ENCODE peak calls at places on chromosomes 11 and 22, in nine cellular contexts. X is heart right ventricle; R is CD4-positive, alpha-beta memory T cell; C is effector memory CD4-positive, alpha-beta T cell; T is body of pancreas; F is transverse colon; V is neural progenitor cell; G is colonic mucosa; N is lower lobe of right lung. I is an unnamed sample. For H3K27me3, the result is how much of the 10 kb centered on the place peaks cover.

GRCh38 chr11:38543951-38544350 is 1945.9 kb upstream of the RAG2 start:
- DNase-seq in X (no peak), N (no peak), C (no peak), F (no peak), G (no peak), R (no peak), V (no peak), T (no peak), I (no peak)

GRCh38 chr11:63911440-63911839 is 5.5 kb downstream of the RCOR2 start:
- DNase-seq in G (no peak), F (no peak), X (no peak), T (no peak), R (no peak), N (no peak), V (peak), C (no peak), I (no peak)

GRCh38 chr22:37062657-37063381 is 11.3 kb downstream of the KCTD17 start:
- DNase-seq in G (no peak), R (no peak), V (no peak), N (no peak), F (no peak), T (no peak), C (no peak), X (no peak), I (no peak)

GRCh38 chr11:76005746-76006145 is 190.7 kb downstream of the UVRAG start:
- DNase-seq in G (no peak), T (no peak), C (no peak), F (no peak), X (no peak), V (no peak), N (no peak), R (no peak), I (no peak)

GRCh38 chr22:43483266-43483665 is 71.5 kb downstream of the MPPED1 start:
- DNase-seq in F (no peak), V (no peak), N (no peak), T (no peak), R (no peak), G (no peak), X (no peak), C (no peak), I (no peak)

GRCh38 chr22:40196628-40197027 is 18.9 kb downstream of the TNRC6B start:
- DNase-seq in N (no peak), G (no peak), V (no peak), C (no peak), X (no peak), F (no peak), R (peak), T (no peak), I (no peak)

GRCh38 chr11:62018978-62019664 is 51.7 kb upstream of the FTH1 start:
- DNase-seq in R (no peak), C (no peak), V (no peak), X (no peak), N (no peak), F (no peak), G (no peak), T (no peak), I (no peak)

GRCh38 chr22:47172771-47173534 is 410.5 kb downstream of the TBC1D22A start:
- DNase-seq in T (no peak), N (peak), G (no peak), C (no peak), X (no peak), F (peak), R (no peak), V (no peak), I (peak)

GRCh38 chr11:70424765-70425164 is 26.4 kb downstream of the CTTN start:
- DNase-seq in T (no peak), R (no peak), N (no peak), X (no peak), G (no peak), C (no peak), V (no peak), F (no peak), I (no peak)

GRCh38 chr22:19905619-19906276 is 35.8 kb upstream of the COMT start:
- DNase-seq in F (no peak), R (no peak), X (no peak), G (no peak), N (no peak), T (no peak), C (no peak), V (no peak), I (no peak)

GRCh38 chr11:131246156-131246555 is 124.3 kb upstream of the NTM start:
- DNase-seq in V (peak), R (no peak), T (no peak), N (no peak), G (no peak), F (no peak), C (no peak), X (no peak), I (no peak)

GRCh38 chr11:67252831-67253239 is 13.4 kb upstream of the GRK2 start:
- DNase-seq in F (no peak), C (no peak), G (no peak), X (peak), N (peak), T (no peak), R (peak), V (peak), I (peak)

GRCh38 chr22:28208036-28208435 is 289.0 kb upstream of the PITPNB start:
- DNase-seq in F (no peak), G (no peak), X (no peak), N (no peak), R (no peak), V (no peak), C (no peak), T (no peak), I (no peak)

GRCh38 chr22:47328550-47329243 is 566.2 kb downstream of the TBC1D22A start:
- DNase-seq in C (no peak), T (no peak), F (no peak), G (no peak), X (peak), V (no peak), N (no peak), R (no peak), I (no peak)

GRCh38 chr11:94545641-94546470 is 2.1 kb downstream of the FUT4 start:
- DNase-seq in C (no peak), G (no peak), V (no peak), T (no peak), F (no peak), N (no peak), R (no peak), X (no peak), I (no peak)

GRCh38 chr11:76627541-76628082 is 42.9 kb downstream of the LRRC32 start:
- DNase-seq in G (no peak), X (no peak), T (no peak), C (no peak), N (no peak), V (no peak), F (no peak), R (no peak), I (no peak)

GRCh38 chr22:43198126-43198525 is 11.2 kb upstream of the TTLL12 start:
- DNase-seq in R (no peak), G (no peak), T (no peak), C (no peak), N (no peak), F (no peak), X (no peak), V (no peak), I (no peak)

GRCh38 chr11:85133636-85134035 is 493.5 kb downstream of the DLG2 start:
- DNase-seq in N (no peak), F (no peak), V (peak), C (no peak), G (no peak), X (no peak), T (no peak), R (no peak), I (no peak)

GRCh38 chr22:37925767-37926166 is 19.7 kb downstream of the MICALL1 start:
- DNase-seq in G (no peak), N (no peak), R (no peak), C (no peak), V (no peak), F (no peak), T (no peak), X (no peak), I (no peak)

GRCh38 chr11:57772562-57772961 is 11.0 kb downstream of the CTNND1 start:
- DNase-seq in X (no peak), N (no peak), R (no peak), F (no peak), V (no peak), T (no peak), C (no peak), G (no peak), I (no peak)

GRCh38 chr11:92811341-92811740 is 158.1 kb upstream of the MTNR1B start:
- DNase-seq in F (no peak), G (no peak), X (no peak), V (no peak), N (no peak), C (no peak), T (no peak), R (no peak), I (peak)

GRCh38 chr11:32033491-32033890 is 57.4 kb upstream of the RCN1 start:
- DNase-seq in T (no peak), X (no peak), V (no peak), R (no peak), C (no peak), G (no peak), F (no peak), N (no peak), I (no peak)
- H3K4me3 ChIP-seq in T (no peak), X (no peak), V (no peak), R (no peak), C (no peak), G (no peak), F (no peak), N (no peak), I (no peak)

DNA sequence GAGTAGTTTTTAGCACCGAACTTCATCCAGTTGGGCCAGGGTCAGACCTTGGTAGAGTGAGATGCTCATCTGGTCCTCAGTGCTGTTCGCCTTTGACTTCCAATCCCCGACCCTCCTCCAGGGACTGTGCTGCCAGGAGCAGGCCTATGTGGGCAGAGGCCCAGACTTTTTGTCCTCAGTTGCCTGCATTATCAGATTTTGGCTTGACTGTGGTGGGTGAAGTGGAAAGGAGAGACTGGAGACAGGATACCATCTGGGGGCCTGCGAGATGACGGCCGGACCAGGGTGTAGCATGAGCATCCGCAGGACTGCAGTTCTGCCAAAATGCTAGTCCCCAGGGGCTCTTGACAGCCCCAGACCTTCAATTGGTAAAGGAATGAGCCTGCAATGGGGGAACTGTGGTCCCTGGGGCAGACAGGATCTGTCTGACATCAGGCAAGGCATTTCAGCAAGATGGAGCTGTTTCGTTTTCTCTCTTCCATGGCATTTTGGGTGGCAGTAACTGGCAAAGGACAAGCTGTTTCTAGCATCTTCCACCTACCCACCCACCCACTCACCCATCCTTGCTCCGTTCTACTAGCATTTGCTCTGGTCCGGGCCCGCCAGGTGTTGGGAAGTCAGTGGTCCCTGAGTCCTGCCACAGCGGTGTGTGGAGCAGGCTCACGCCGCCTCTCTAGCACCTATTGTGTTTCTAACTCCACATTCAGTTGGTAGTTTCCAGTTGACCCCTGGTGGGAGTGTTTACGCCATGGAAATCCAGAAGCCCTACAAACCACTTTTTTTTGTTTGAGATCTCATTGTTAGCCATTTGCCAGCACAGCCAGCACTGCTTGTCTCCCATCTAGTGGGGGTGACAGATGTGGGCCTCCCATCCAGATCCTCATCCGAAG is 53.5 kb downstream of the OTOG start:
- DNase-seq in F (no peak), R (no peak), G (peak), C (no peak), X (no peak), V (peak), T (no peak), N (no peak), I (no peak)
- H3K27me3 ChIP-seq in F (under half), R (under half), G (under half), C (under half), X (under half), V (under half), T (under half), N (under half), I (under half)

GRCh38 chr11:110710520-110711381 is 1.5 kb downstream of the ARHGAP20 start:
- DNase-seq in F (peak), X (peak), R (no peak), V (peak), G (peak), N (peak), C (no peak), T (peak), I (peak)
- H3K4me3 ChIP-seq in F (peak), X (peak), R (no peak), V (peak), G (peak), N (peak), C (no peak), T (no peak), I (peak)

GRCh38 chr22:27144345-27144744 is 487.0 kb downstream of the MIAT start:
- DNase-seq in G (no peak), F (no peak), V (no peak), N (no peak), T (no peak), X (no peak), C (no peak), R (no peak), I (no peak)
- H3K27me3 ChIP-seq in G (under half), F (under half), V (under half), N (under half), T (under half), X (under half), C (under half), R (under half), I (under half)

GRCh38 chr11:46220313-46220712 is 57.1 kb upstream of the CREB3L1 start:
- DNase-seq in N (no peak), F (no peak), X (no peak), V (no peak), R (no peak), G (no peak), C (no peak), T (no peak), I (no peak)

GRCh38 chr11:46216040-46216764 is 61.3 kb upstream of the CREB3L1 start:
- DNase-seq in V (no peak), R (no peak), T (no peak), F (no peak), G (no peak), X (no peak), N (no peak), C (no peak), I (no peak)

GRCh38 chr11:46215208-46215931 is 62.1 kb upstream of the CREB3L1 start:
- DNase-seq in N (no peak), T (no peak), G (no peak), R (no peak), X (no peak), F (no peak), V (no peak), C (no peak), I (no peak)

GRCh38 chr11:46212720-46213119 is 64.7 kb upstream of the CREB3L1 start:
- DNase-seq in R (no peak), T (no peak), G (no peak), F (no peak), N (no peak), X (no peak), C (no peak), V (no peak), I (no peak)

DNA sequence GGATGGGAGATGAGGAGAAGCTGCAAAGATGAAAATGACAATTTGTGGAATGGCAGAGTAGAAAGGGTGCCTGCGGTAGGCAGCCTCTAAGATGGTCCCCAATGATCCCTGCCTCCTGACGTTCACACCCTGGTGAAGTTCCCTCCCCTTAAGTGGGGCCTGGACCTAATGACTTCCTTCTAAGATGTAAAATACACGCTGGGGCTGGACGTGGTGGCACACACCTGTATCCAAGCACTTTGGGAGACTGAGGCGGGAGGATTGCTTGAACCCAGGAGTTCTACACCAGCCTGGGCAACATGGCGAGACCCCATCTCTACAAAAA is 60.7 kb upstream of the CREB3L1 start:
- DNase-seq in C (no peak), N (no peak), F (no peak), T (no peak), X (no peak), G (no peak), R (no peak), V (no peak), I (no peak)
- H3K4me3 ChIP-seq in C (no peak), N (peak), F (no peak), T (no peak), X (peak), G (no peak), R (no peak), V (no peak), I (no peak)

DNA sequence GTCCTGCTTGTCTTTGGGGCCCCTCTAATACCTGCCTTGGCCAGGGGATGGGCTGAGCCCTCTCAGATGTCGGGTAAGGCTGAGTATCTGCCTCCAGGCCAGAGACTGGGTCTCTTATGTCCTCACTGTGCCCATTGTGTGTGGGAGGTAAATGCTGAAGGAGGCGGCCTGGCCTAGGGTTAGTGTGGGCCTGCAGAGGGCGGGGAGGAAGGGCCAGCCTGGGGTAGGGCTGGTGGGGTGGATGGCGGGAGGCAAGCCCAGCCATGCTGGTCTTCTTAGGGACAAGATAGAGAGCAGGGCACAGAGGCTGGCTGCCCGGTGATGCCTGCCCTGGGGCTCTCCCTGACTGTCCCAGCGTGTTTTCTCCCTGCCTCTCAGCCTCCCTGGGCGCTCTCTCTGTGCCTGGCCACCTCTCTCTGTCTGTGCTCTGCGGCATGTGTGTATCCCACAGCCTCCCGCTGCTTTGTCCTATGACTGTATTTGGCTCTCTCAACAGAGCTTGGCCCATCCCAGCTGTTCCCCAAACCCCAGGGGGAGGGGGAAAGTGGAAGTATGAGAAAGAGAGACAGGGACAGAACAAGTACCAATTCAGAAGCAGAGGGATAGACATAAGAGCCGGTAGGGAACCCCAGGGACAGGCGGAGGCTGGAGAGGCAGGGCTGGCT is 57.0 kb downstream of the PDE2A start:
- DNase-seq in N (no peak), X (peak), T (no peak), R (no peak), G (no peak), C (no peak), V (peak), F (peak), I (no peak)
- H3K27me3 ChIP-seq in N (under half), X (under half), T (under half), R (under half), G (under half), C (under half), V (under half), F (under half), I (under half)

DNA sequence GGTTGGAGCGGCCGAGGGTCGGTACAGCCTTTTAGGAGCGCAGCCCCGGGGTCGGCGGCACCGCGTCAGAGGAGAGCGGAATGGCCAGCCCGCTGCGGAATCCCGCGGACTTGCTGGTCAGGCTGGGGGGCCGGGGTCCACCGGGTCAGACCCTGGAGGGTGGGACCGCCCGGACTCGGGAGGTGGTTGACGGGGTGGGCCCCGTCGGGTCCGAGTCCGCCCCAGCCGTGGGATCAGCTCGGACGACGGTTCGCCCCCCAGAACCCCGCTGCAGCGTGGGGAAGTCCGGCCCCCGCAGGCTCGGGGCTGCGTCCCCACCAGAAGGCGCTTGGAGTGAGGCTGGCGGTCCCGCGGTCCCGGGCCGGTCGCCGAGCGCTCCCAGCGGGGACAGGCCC is 301 bp upstream of the ADM2 start:
- DNase-seq in V (peak), F (no peak), T (no peak), R (no peak), N (peak), C (no peak), G (no peak), X (no peak), I (no peak)
- H3K4me3 ChIP-seq in V (peak), F (peak), T (peak), R (peak), N (peak), C (peak), G (peak), X (peak), I (peak)

GRCh38 chr11:69104856-69105395 is 50.8 kb upstream of the SMIM38 start:
- DNase-seq in T (no peak), G (no peak), N (no peak), R (no peak), V (no peak), F (no peak), X (no peak), C (no peak), I (no peak)

GRCh38 chr11:69106124-69106811 is 49.5 kb upstream of the SMIM38 start:
- DNase-seq in T (no peak), G (no peak), V (no peak), C (no peak), X (no peak), F (no peak), N (peak), R (no peak), I (peak)

GRCh38 chr11:69102732-69103615 is 52.8 kb upstream of the SMIM38 start:
- DNase-seq in N (no peak), T (no peak), V (peak), C (no peak), G (no peak), R (no peak), X (no peak), F (no peak), I (no peak)

GRCh38 chr11:69105431-69106123 is 50.2 kb upstream of the SMIM38 start:
- DNase-seq in V (no peak), F (no peak), C (no peak), X (no peak), T (no peak), G (no peak), N (no peak), R (no peak), I (peak)

GRCh38 chr11:69104212-69104855 is 51.4 kb upstream of the SMIM38 start:
- DNase-seq in T (no peak), F (no peak), X (no peak), N (no peak), C (no peak), R (no peak), V (no peak), G (no peak), I (no peak)
- H3K27me3 ChIP-seq in T (under half), F (under half), X (under half), N (under half), C (under half), R (under half), V (under half), G (under half), I (under half)

I was measured in thyroid gland.